ENCODE peak calls at places on chromosomes 11 and 22, in eight cellular contexts. V is effector memory CD4-positive, alpha-beta T cell; N is stimulated activated CD4-positive, alpha-beta T cell treated with anti-CD3 and anti-CD28 coated beads, Interleukin-15, amount 100 ng/mL, for 1 hour; B is brain microvascular endothelial cell; Q is left lung; R is Kasumi-1; S is HL-60; T is erythroblast. H is an unnamed sample.

GRCh38 chr22:20624161-20624616 is 116.8 kb downstream of the MED15 start:
- DNase-seq in V (no peak), N (no peak), B (peak), Q (no peak), R (no peak), S (no peak), T (no peak), H (no peak)

GRCh38 chr11:32886180-32886579 is 6.4 kb upstream of the QSER1 start:
- DNase-seq in V (no peak), N (no peak), B (no peak), Q (no peak), R (no peak), S (no peak), T (no peak), H (no peak)

GRCh38 chr22:43012390-43012789 is 2.6 kb downstream of the PACSIN2 start:
- DNase-seq in V (no peak), N (no peak), B (no peak), Q (no peak), R (no peak), S (no peak), T (no peak), H (no peak)

GRCh38 chr11:118530683-118531596 is at the start of gene TMEM25:
- DNase-seq in V (peak), N (peak), B (peak), Q (peak), R (no peak), S (no peak), T (peak), H (no peak)

GRCh38 chr22:42439821-42440674 is 7.8 kb upstream of the NFAM1 start:
- DNase-seq in V (no peak), N (no peak), B (peak), Q (peak), R (peak), S (no peak), T (no peak), H (no peak)

GRCh38 chr11:39209966-39210365 is 2249.5 kb downstream of the LRRC4C start:
- DNase-seq in V (no peak), N (no peak), B (no peak), Q (no peak), R (no peak), S (no peak), T (no peak), H (no peak)

GRCh38 chr11:4071828-4072421 is 22.7 kb upstream of the RRM1 start:
- DNase-seq in V (no peak), N (no peak), B (no peak), Q (no peak), R (no peak), S (no peak), T (no peak), H (no peak)

GRCh38 chr11:122367809-122368231 is 251.8 kb upstream of the BLID start:
- DNase-seq in V (no peak), N (no peak), B (peak), Q (no peak), R (no peak), S (no peak), T (no peak), H (no peak)

GRCh38 chr22:19419464-19420178 is 11.9 kb downstream of the HIRA start:
- DNase-seq in V (no peak), N (peak), B (no peak), Q (no peak), R (peak), S (peak), T (peak), H (no peak)

GRCh38 chr11:35166369-35167360 is 27.7 kb downstream of the CD44 start:
- DNase-seq in V (no peak), N (no peak), B (peak), Q (peak), R (no peak), S (no peak), T (peak), H (no peak)

GRCh38 chr11:110199184-110199981 is 97.0 kb downstream of the RDX start:
- DNase-seq in V (no peak), N (no peak), B (no peak), Q (peak), R (no peak), S (no peak), T (no peak), H (no peak)